ENCODE peak calls at places on chromosomes 12 and 14, in six cellular contexts. T is stimulated activated CD4-positive, alpha-beta T cell treated with anti-CD3 and anti-CD28 coated beads, Interleukin-12 subunit alpha, Interleukin-12 subunit beta, amount 100 ng/mL, for 4 hours; N is stomach; X is lower lobe of right lung; D is fibroblast of the aortic adventitia; E is HEK293T. R is an unnamed sample.

GRCh38 chr14:24150567-24150966 is 3.3 kb downstream of the RNF31 start:
- DNase-seq in T (no peak), N (no peak), X (no peak), D (no peak), E (no peak), R (no peak)

GRCh38 chr12:85843606-85844325 is 7.6 kb upstream of the RASSF9 start:
- DNase-seq in T (no peak), N (no peak), X (peak; percentile 24), D (no peak), E (no peak), R (no peak)

GRCh38 chr12:52527121-52527800 is 7.1 kb upstream of the KRT5 start:
- DNase-seq in T (no peak), N (no peak), X (no peak), D (no peak), E (no peak), R (no peak)

GRCh38 chr12:15662983-15663659 is 126.1 kb downstream of the EPS8 start:
- DNase-seq in T (no peak), N (no peak), X (no peak), D (peak; percentile 46), E (no peak), R (no peak)

GRCh38 chr14:60648934-60649814 is at the start of gene SIX1:
- DNase-seq in T (no peak), N (peak; percentile 75), X (peak; percentile 76), D (peak; percentile 92), E (peak; percentile 84), R (peak; percentile 99)

GRCh38 chr14:105168496-105168978 is at the start of gene JAG2:
- DNase-seq in T (peak; percentile 54), N (peak; percentile 67), X (peak; percentile 78), D (peak; percentile 14), E (peak; percentile 75), R (no peak)

GRCh38 chr12:124557518-124558223 is 9.7 kb downstream of the NCOR2 start:
- DNase-seq in T (no peak), N (no peak), X (no peak), D (no peak), E (no peak), R (peak; percentile 68)

GRCh38 chr12:124590447-124590846 is 23.0 kb upstream of the NCOR2 start:
- DNase-seq in T (no peak), N (no peak), X (no peak), D (no peak), E (no peak), R (no peak)

GRCh38 chr12:88985631-88986030 is 366.7 kb downstream of the DUSP6 start:
- DNase-seq in T (no peak), N (no peak), X (no peak), D (peak; percentile 42), E (no peak), R (no peak)

GRCh38 chr14:61671086-61671485 is 24.2 kb upstream of the HIF1A start:
- DNase-seq in T (no peak), N (no peak), X (no peak), D (no peak), E (no peak), R (no peak)

GRCh38 chr12:51932218-51933076 is 19.1 kb upstream of the ACVR1B start:
- DNase-seq in T (no peak), N (no peak), X (no peak), D (peak; percentile 39), E (no peak), R (no peak)

GRCh38 chr14:47040490-47040889 is 388.9 kb upstream of the RPL10L start:
- DNase-seq in T (no peak), N (no peak), X (no peak), D (no peak), E (peak; percentile 10), R (no peak)

GRCh38 chr12:102948941-102949352 is 8.5 kb upstream of the ASCL1 start:
- DNase-seq in T (peak; percentile 52), N (peak; percentile 63), X (no peak), D (peak; percentile 52), E (peak; percentile 53), R (no peak)

GRCh38 chr12:131511803-131512564 is 198.9 kb upstream of the SFSWAP start:
- DNase-seq in T (no peak), N (no peak), X (no peak), D (no peak), E (no peak), R (no peak)

GRCh38 chr12:89427508-89428156 is 75.3 kb upstream of the DUSP6 start:
- DNase-seq in T (no peak), N (no peak), X (no peak), D (no peak), E (no peak), R (no peak)

GRCh38 chr12:85179680-85180300 is 100.2 kb upstream of the ALX1 start:
- DNase-seq in T (no peak), N (no peak), X (no peak), D (peak; percentile 76), E (no peak), R (peak; percentile 21)

GRCh38 chr12:92544321-92544720 is 158.5 kb upstream of the PLEKHG7 start:
- DNase-seq in T (no peak), N (no peak), X (no peak), D (no peak), E (no peak), R (no peak)

GRCh38 chr14:100896369-100897060 is 7.0 kb downstream of the RTL1 start:
- DNase-seq in T (no peak), N (no peak), X (peak; percentile 35), D (no peak), E (no peak), R (peak; percentile 13)

GRCh38 chr12:94938583-94938982 is 64.9 kb downstream of the NDUFA12 start:
- DNase-seq in T (no peak), N (no peak), X (no peak), D (no peak), E (no peak), R (no peak)

GRCh38 chr14:91418387-91419043 is 895 bp upstream of the CCDC88C start:
- DNase-seq in T (peak; percentile 80), N (peak; percentile 79), X (peak; percentile 81), D (peak; percentile 52), E (peak; percentile 66), R (peak; percentile 92)

GRCh38 chr12:69240625-69240984 is 1.2 kb downstream of the CPSF6 start:
- DNase-seq in T (peak; percentile 17), N (no peak), X (no peak), D (no peak), E (no peak), R (peak; percentile 58)

GRCh38 chr14:101736585-101736984 is 24.9 kb upstream of the PPP2R5C start:
- DNase-seq in T (no peak), N (no peak), X (no peak), D (no peak), E (no peak), R (peak; percentile 6)